ENCODE peak calls at places on chromosomes 16 and 17, in seven cellular contexts. J is kidney epithelial cell; K is upper lobe of right lung; H is IMR-90; D is cardiac muscle cell; E is CD8-positive, alpha-beta T cell; X is right lobe of liver. A is an unnamed sample. For H3K27me3, the result is how much of the 10 kb centered on the place peaks cover.

GRCh38 chr16:76277099-76278030 is at the start of gene CNTNAP4:
- DNase-seq in J (no peak), K (no peak), H (no peak), D (peak), E (no peak), X (no peak), A (no peak)

GRCh38 chr16:720990-721764 is at the start of gene ANTKMT:
- DNase-seq in J (no peak), K (peak), H (peak), D (peak), E (peak), X (peak), A (no peak)

GRCh38 chr17:9307313-9307998 is 268.2 kb downstream of the STX8 start:
- DNase-seq in J (no peak), K (no peak), H (peak), D (peak), E (no peak), X (no peak), A (no peak)

GRCh38 chr17:78977992-78978973 is 1.4 kb downstream of the LGALS3BP start:
- DNase-seq in J (no peak), K (no peak), H (no peak), D (no peak), E (no peak), X (no peak), A (no peak)

GRCh38 chr17:48610282-48611211 is at the start of gene HOXB7:
- DNase-seq in J (no peak), K (peak), H (peak), D (no peak), E (peak), X (no peak), A (no peak)

GRCh38 chr17:57782051-57782490 is 37.0 kb upstream of the CCDC182 start:
- DNase-seq in J (no peak), K (no peak), H (no peak), D (peak), E (no peak), X (no peak), A (no peak)

GRCh38 chr17:47709594-47709993 is 15.6 kb downstream of the TBKBP1 start:
- DNase-seq in J (no peak), K (no peak), H (no peak), D (no peak), E (no peak), X (no peak), A (no peak)

GRCh38 chr16:70738083-70738977 is 52.5 kb upstream of the MTSS2 start:
- DNase-seq in J (no peak), K (peak), H (peak), D (peak), E (no peak), X (peak), A (no peak)

GRCh38 chr16:82995927-82996441 is 369.2 kb downstream of the CDH13 start:
- DNase-seq in J (peak), K (no peak), H (peak), D (peak), E (no peak), X (no peak), A (peak)

GRCh38 chr17:54968954-54969400 is 412 bp downstream of the STXBP4 start:
- DNase-seq in J (no peak), K (no peak), H (peak), D (peak), E (no peak), X (no peak), A (no peak)

GRCh38 chr16:24896439-24896838 is 50.7 kb downstream of the SLC5A11 start:
- DNase-seq in J (no peak), K (no peak), H (no peak), D (no peak), E (no peak), X (no peak), A (no peak)

GRCh38 chr16:85425061-85425662 is 188.0 kb upstream of the GSE1 start:
- DNase-seq in J (no peak), K (peak), H (no peak), D (no peak), E (no peak), X (peak), A (no peak)

GRCh38 chr17:12492450-12492849 is 173.2 kb upstream of the MYOCD start:
- DNase-seq in J (no peak), K (no peak), H (peak), D (peak), E (no peak), X (no peak), A (no peak)

GRCh38 chr17:81309859-81310839 is 15.0 kb upstream of the SLC38A10 start:
- DNase-seq in J (no peak), K (no peak), H (no peak), D (no peak), E (no peak), X (no peak), A (no peak)

GRCh38 chr16:14057878-14058382 is 13.2 kb upstream of the MRTFB start:
- DNase-seq in J (no peak), K (no peak), H (no peak), D (peak), E (no peak), X (no peak), A (no peak)

GRCh38 chr16:48525201-48526057 is 84.6 kb downstream of the N4BP1 start:
- DNase-seq in J (no peak), K (peak), H (no peak), D (no peak), E (no peak), X (peak), A (no peak)

GRCh38 chr16:12320298-12320706 is 343.8 kb downstream of the SNX29 start:
- DNase-seq in J (peak), K (no peak), H (peak), D (no peak), E (no peak), X (no peak), A (no peak)

GRCh38 chr17:40431231-40431602 is 12.0 kb upstream of the IGFBP4 start:
- DNase-seq in J (no peak), K (peak), H (no peak), D (no peak), E (no peak), X (peak), A (no peak)

GRCh38 chr17:40487371-40488020 is 13.9 kb downstream of the TNS4 start:
- DNase-seq in J (no peak), K (no peak), H (no peak), D (no peak), E (no peak), X (no peak), A (no peak)

GRCh38 chr17:61393904-61394629 is 5.6 kb upstream of the TBX2 start:
- DNase-seq in J (no peak), K (no peak), H (peak), D (peak), E (no peak), X (no peak), A (no peak)

GRCh38 chr16:63530208-63530607 is 1494.0 kb upstream of the CDH8 start:
- DNase-seq in J (no peak), K (no peak), H (no peak), D (peak), E (no peak), X (no peak), A (no peak)

GRCh38 chr16:15509593-15510520 is 75.5 kb downstream of the BMERB1 start:
- DNase-seq in J (no peak), K (no peak), H (peak), D (peak), E (no peak), X (no peak), A (no peak)

GRCh38 chr17:57288034-57288752 is 31.9 kb downstream of the MSI2 start:
- DNase-seq in J (no peak), K (no peak), H (peak), D (peak), E (no peak), X (no peak), A (no peak)

GRCh38 chr17:49497147-49498036 is 2.3 kb downstream of the NGFR start:
- DNase-seq in J (no peak), K (no peak), H (peak), D (no peak), E (no peak), X (no peak), A (no peak)

GRCh38 chr17:15342460-15342859 is 1.1 kb upstream of the TEKT3 start:
- DNase-seq in J (no peak), K (no peak), H (peak), D (peak), E (no peak), X (no peak), A (no peak)

GRCh38 chr16:11398136-11398535 is 52.9 kb downstream of the RMI2 start:
- DNase-seq in J (no peak), K (no peak), H (no peak), D (no peak), E (no peak), X (no peak), A (no peak)

GRCh38 chr16:396605-397004 is 394 bp upstream of the NME4 start:
- DNase-seq in J (no peak), K (no peak), H (peak), D (peak), E (no peak), X (peak), A (no peak)

GRCh38 chr16:9495824-9496223 is 404.4 kb downstream of the HAPSTR1 start:
- DNase-seq in J (no peak), K (no peak), H (no peak), D (no peak), E (no peak), X (no peak), A (no peak)

GRCh38 chr16:22386976-22387375 is 12.6 kb upstream of the CDR2 start:
- DNase-seq in J (peak), K (no peak), H (peak), D (peak), E (no peak), X (no peak), A (peak)

GRCh38 chr17:44210342-44211192 is 8.9 kb downstream of the UBTF start:
- DNase-seq in J (no peak), K (peak), H (peak), D (peak), E (peak), X (peak), A (no peak)

GRCh38 chr17:2982854-2983636 is 80.4 kb downstream of the OR1D5 start:
- DNase-seq in J (no peak), K (peak), H (peak), D (peak), E (no peak), X (peak), A (peak)
- TF ChIP-seq CTCF in J (peak), K (peak), H (peak), D (peak), E (no peak), X (no peak), A (peak)

GRCh38 chr17:45900136-45900535 is 5.8 kb downstream of the MAPT start:
- DNase-seq in J (no peak), K (no peak), H (no peak), D (no peak), E (no peak), X (no peak), A (no peak)
- H3K27me3 ChIP-seq in J (under half), K (under half), H (half or more), D (half or more), E (under half), X (under half), A (under half)

DNA sequence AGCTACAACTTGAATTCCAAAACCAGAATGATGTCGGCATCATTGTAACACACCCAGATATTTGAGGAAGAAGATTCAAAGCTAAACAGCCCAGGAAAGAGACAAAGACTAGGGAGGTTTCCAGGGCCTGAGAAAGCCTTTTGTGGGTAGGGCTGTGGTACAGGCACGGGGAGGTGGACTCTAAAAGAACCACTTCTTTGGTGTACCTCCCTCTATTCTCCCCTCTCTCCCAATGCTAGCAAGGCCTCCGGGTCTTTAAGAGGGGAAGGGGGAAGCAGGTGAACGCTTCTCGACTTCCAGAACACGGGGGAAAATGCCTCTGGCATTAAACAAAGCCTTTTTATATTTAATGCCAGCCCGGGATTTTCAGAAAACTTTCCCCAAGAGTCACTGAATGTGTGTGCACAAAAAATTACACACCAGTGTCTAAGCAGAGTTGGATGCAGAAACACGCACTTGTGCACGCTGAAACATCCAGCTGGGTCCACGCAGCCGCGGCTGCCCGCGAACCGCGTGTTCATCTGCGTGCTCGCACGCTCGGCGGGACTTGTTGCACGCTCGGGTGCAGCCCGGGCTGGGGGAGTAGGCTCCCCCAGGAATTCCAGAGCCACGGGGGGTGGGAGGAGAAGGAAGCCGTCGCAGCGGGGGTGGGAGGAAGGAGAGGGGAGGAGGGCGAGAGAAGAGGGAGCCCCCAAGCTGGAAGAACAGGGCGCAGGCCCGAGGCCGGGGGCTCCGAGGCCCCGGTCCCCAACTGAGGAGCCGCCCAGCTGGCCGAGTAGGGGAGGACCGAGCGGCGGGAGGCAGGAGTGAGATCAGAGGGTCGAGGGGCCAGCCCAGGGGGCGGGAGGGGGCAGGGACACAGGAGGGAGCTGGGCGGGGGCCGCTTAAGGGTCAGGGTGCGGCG is 20.2 kb upstream of the ZNF423 start:
- DNase-seq in J (no peak), K (no peak), H (no peak), D (no peak), E (no peak), X (no peak), A (no peak)
- H3K4me3 ChIP-seq in J (peak), K (peak), H (no peak), D (no peak), E (no peak), X (no peak), A (no peak)

DNA sequence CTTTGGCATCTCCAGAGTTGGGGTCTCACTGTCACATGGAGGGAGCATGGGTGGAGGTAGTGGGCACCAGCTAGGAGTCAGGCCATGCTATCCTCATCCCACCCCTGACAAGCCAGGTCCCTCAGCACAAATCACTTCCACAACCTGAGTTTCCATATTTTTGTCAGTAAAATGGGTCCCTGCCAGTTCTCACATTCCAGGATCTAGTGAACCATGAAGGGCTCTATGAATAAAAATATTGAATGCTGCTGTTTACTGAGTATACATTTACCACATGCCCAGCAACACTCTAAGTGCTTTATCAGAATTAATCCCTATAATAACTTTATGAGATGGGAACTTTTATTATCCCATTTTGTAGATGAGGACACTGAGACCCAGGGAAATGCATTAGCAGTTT is 16.8 kb downstream of the SEZ6 start:
- DNase-seq in J (no peak), K (no peak), H (no peak), D (no peak), E (no peak), X (no peak), A (no peak)
- TF ChIP-seq CTCF in J (no peak), K (no peak), H (no peak), D (no peak), E (no peak), X (no peak), A (no peak)

GRCh38 chr16:57791903-57792461 is 10.3 kb downstream of the KIFC3 start:
- DNase-seq in J (no peak), K (no peak), H (no peak), D (no peak), E (no peak), X (no peak), A (no peak)
- H3K27me3 ChIP-seq in J (under half), K (under half), H (under half), D (under half), E (under half), X (under half), A (under half)

GRCh38 chr17:30926516-30926915 is 4.8 kb downstream of the ADAP2 start:
- DNase-seq in J (no peak), K (peak), H (peak), D (no peak), E (no peak), X (no peak), A (no peak)
- H3K4me3 ChIP-seq in J (no peak), K (no peak), H (no peak), D (no peak), E (no peak), X (no peak), A (no peak)

A was measured in BJ.